ENCODE peak calls at places on chromosomes 7 and 10, in eight cellular contexts. T is B cell, D is mucosa of gallbladder, H is SW480, I is GM23248, E is neural progenitor cell, G is C1 segment of cervical spinal cord, N is DMS79. Q is an unnamed sample.

GRCh38 chr7:73373741-73374140 is 45.8 kb downstream of the FKBP6 start:
- DNase-seq in H (no peak), G (no peak), E (no peak), N (no peak), I (no peak), D (no peak), T (no peak), Q (no peak)

GRCh38 chr10:71757450-71757918 is 15.8 kb downstream of the VSIR start:
- DNase-seq in I (no peak), D (no peak), N (no peak), H (no peak), E (peak; percentile 68), T (no peak), G (no peak), Q (no peak)

GRCh38 chr10:84317174-84317573 is 11.2 kb upstream of the CCSER2 start:
- DNase-seq in D (no peak), T (no peak), E (no peak), N (no peak), H (no peak), G (no peak), I (no peak), Q (no peak)

GRCh38 chr7:90178592-90179279 is 24.5 kb downstream of the STEAP1 start:
- DNase-seq in I (peak; percentile 95), N (no peak), T (no peak), H (peak; percentile 100), D (no peak), E (peak; percentile 4), G (no peak), Q (no peak)

GRCh38 chr10:100995171-100995570 is 4.4 kb upstream of the LZTS2 start:
- DNase-seq in I (no peak), G (no peak), E (no peak), N (no peak), H (no peak), D (no peak), T (no peak), Q (no peak)

GRCh38 chr10:74824184-74825032 is 2.0 kb upstream of the KAT6B start:
- DNase-seq in H (no peak), T (no peak), D (no peak), E (peak; percentile 34), I (peak; percentile 46), N (no peak), G (no peak), Q (peak; percentile 10)

GRCh38 chr7:468681-469590 is 50.7 kb downstream of the PDGFA start:
- DNase-seq in N (no peak), I (peak; percentile 58), T (no peak), E (no peak), H (no peak), G (peak; percentile 21), D (no peak), Q (no peak)

GRCh38 chr10:124527996-124528395 is 66.4 kb downstream of the LHPP start:
- DNase-seq in G (no peak), T (no peak), I (no peak), N (no peak), D (no peak), E (no peak), H (no peak), Q (no peak)

GRCh38 chr7:139623518-139623917 is 100.0 kb downstream of the CLEC2L start:
- DNase-seq in N (no peak), G (no peak), H (no peak), T (no peak), D (no peak), I (peak; percentile 6), E (no peak), Q (no peak)

GRCh38 chr7:76223286-76223972 is 21.7 kb downstream of the SRRM3 start:
- DNase-seq in G (no peak), T (no peak), E (no peak), D (no peak), H (peak; percentile 74), I (no peak), N (no peak), Q (no peak)

GRCh38 chr10:118003146-118003545 is 43.6 kb downstream of the RAB11FIP2 start:
- DNase-seq in H (no peak), I (no peak), E (no peak), N (no peak), G (no peak), D (no peak), T (no peak), Q (no peak)

GRCh38 chr7:44486001-44486400 is 4.5 kb downstream of the NUDCD3 start:
- DNase-seq in E (no peak), H (no peak), N (no peak), I (no peak), T (no peak), D (no peak), G (no peak), Q (no peak)

GRCh38 chr7:95092332-95092731 is 184.9 kb downstream of the PPP1R9A start:
- DNase-seq in G (no peak), E (no peak), H (no peak), N (no peak), I (no peak), D (peak; percentile 14), T (no peak), Q (no peak)

GRCh38 chr7:63899691-63900393 is 98.8 kb upstream of the ZNF722 start:
- DNase-seq in G (peak; percentile 78), N (no peak), E (no peak), T (peak; percentile 73), D (peak; percentile 87), I (peak; percentile 42), H (peak; percentile 73), Q (peak; percentile 70)

GRCh38 chr7:151896486-151896885 is 19.6 kb upstream of the PRKAG2 start:
- DNase-seq in T (no peak), G (no peak), E (no peak), I (no peak), D (no peak), N (no peak), H (no peak), Q (no peak)

GRCh38 chr7:94276797-94277196 is 117.9 kb upstream of the COL1A2 start:
- DNase-seq in T (no peak), E (peak; percentile 50), N (no peak), H (peak; percentile 64), D (no peak), I (peak; percentile 65), G (no peak), Q (no peak)